ENCODE peak calls at places on chromosomes 1 and 21, in eight cellular contexts. Y is ovary; S is CD4-positive, CD25-positive, alpha-beta regulatory T cell; H is CD8-positive, alpha-beta memory T cell; J is upper lobe of right lung; X is stomach; F is tibial nerve; E is HCT116. O is an unnamed sample. For H3K4me1 and H3K27me3, the result is how much of the 10 kb centered on the place peaks cover.

GRCh38 chr1:83827731-83828130 is 171.2 kb downstream of the TTLL7 start:
- DNase-seq in Y (no peak), S (no peak), H (no peak), J (no peak), X (no peak), F (no peak), E (no peak), O (no peak)

GRCh38 chr21:34364921-34365320 is 1.1 kb downstream of the KCNE2 start:
- DNase-seq in Y (no peak), S (no peak), H (no peak), J (no peak), X (no peak), F (no peak), E (no peak), O (no peak)

GRCh38 chr1:153262462-153263157 is 3.1 kb downstream of the LORICRIN start:
- DNase-seq in Y (no peak), S (no peak), H (no peak), J (no peak), X (no peak), F (no peak), E (no peak), O (no peak)

GRCh38 chr1:2145946-2146835 is 48.4 kb downstream of the FAAP20 start:
- DNase-seq in Y (no peak), S (peak), H (peak), J (no peak), X (no peak), F (no peak), E (no peak), O (no peak)

GRCh38 chr1:246532519-246532918 is 25.4 kb upstream of the SMYD3 start:
- DNase-seq in Y (no peak), S (no peak), H (no peak), J (no peak), X (no peak), F (no peak), E (no peak), O (no peak)

GRCh38 chr1:145897969-145898368 is 11.9 kb downstream of the ITGA10 start:
- DNase-seq in Y (no peak), S (no peak), H (no peak), J (peak), X (no peak), F (no peak), E (no peak), O (no peak)

GRCh38 chr1:21628798-21629393 is 40.3 kb downstream of the RAP1GAP start:
- DNase-seq in Y (no peak), S (no peak), H (no peak), J (no peak), X (no peak), F (no peak), E (no peak), O (no peak)

GRCh38 chr1:8702121-8702520 is 115.3 kb downstream of the RERE start:
- DNase-seq in Y (no peak), S (no peak), H (no peak), J (peak), X (peak), F (no peak), E (no peak), O (peak)

GRCh38 chr1:33188572-33189275 is 6.9 kb upstream of the TRIM62 start:
- DNase-seq in Y (no peak), S (no peak), H (no peak), J (no peak), X (no peak), F (no peak), E (no peak), O (peak)

GRCh38 chr1:115041654-115042053 is 12.0 kb downstream of the TSHB start:
- DNase-seq in Y (no peak), S (no peak), H (no peak), J (no peak), X (no peak), F (no peak), E (peak), O (peak)

GRCh38 chr1:162056043-162056442 is 13.4 kb upstream of the NOS1AP start:
- DNase-seq in Y (peak), S (peak), H (peak), J (peak), X (peak), F (peak), E (peak), O (peak)

GRCh38 chr1:221292652-221293051 is 413.4 kb downstream of the HLX start:
- DNase-seq in Y (no peak), S (no peak), H (no peak), J (no peak), X (no peak), F (no peak), E (no peak), O (no peak)

GRCh38 chr1:40653851-40654537 is 11.5 kb downstream of the RIMS3 start:
- DNase-seq in Y (no peak), S (no peak), H (no peak), J (no peak), X (no peak), F (no peak), E (no peak), O (peak)

GRCh38 chr1:151399890-151400235 is 490 bp downstream of the PSMB4 start:
- DNase-seq in Y (no peak), S (no peak), H (no peak), J (no peak), X (no peak), F (no peak), E (no peak), O (peak)

GRCh38 chr1:201946224-201946908 is at the start of gene LMOD1:
- DNase-seq in Y (peak), S (no peak), H (no peak), J (peak), X (peak), F (peak), E (no peak), O (peak)

GRCh38 chr1:92444351-92444750 is 42.4 kb downstream of the GFI1 start:
- DNase-seq in Y (no peak), S (no peak), H (no peak), J (no peak), X (no peak), F (no peak), E (no peak), O (no peak)

GRCh38 chr1:110155878-110156522 is 5.7 kb downstream of the SLC6A17 start:
- DNase-seq in Y (peak), S (peak), H (no peak), J (peak), X (peak), F (peak), E (no peak), O (peak)

GRCh38 chr1:1240822-1241587 is 5.5 kb downstream of the C1QTNF12 start:
- DNase-seq in Y (no peak), S (no peak), H (no peak), J (no peak), X (peak), F (no peak), E (no peak), O (no peak)

GRCh38 chr1:37433171-37433570 is 41.2 kb upstream of the ZC3H12A start:
- DNase-seq in Y (no peak), S (no peak), H (no peak), J (no peak), X (no peak), F (no peak), E (no peak), O (no peak)

GRCh38 chr1:206923009-206923960 is 1.5 kb upstream of the FCMR start:
- DNase-seq in Y (no peak), S (peak), H (peak), J (no peak), X (no peak), F (no peak), E (no peak), O (no peak)

GRCh38 chr1:110255388-110255787 is 45.3 kb downstream of the KCNC4 start:
- DNase-seq in Y (no peak), S (no peak), H (no peak), J (no peak), X (no peak), F (no peak), E (no peak), O (peak)

GRCh38 chr1:58162952-58163550 is 383.5 kb downstream of the OMA1 start:
- DNase-seq in Y (peak), S (no peak), H (no peak), J (no peak), X (peak), F (peak), E (peak), O (peak)

GRCh38 chr1:221793439-221794078 is 51.7 kb upstream of the DUSP10 start:
- DNase-seq in Y (no peak), S (no peak), H (peak), J (no peak), X (no peak), F (no peak), E (no peak), O (no peak)

GRCh38 chr1:180053594-180054567 is 99.3 kb downstream of the CEP350 start:
- DNase-seq in Y (no peak), S (no peak), H (no peak), J (no peak), X (no peak), F (no peak), E (no peak), O (no peak)

GRCh38 chr1:246161626-246162025 is 345.5 kb downstream of the SMYD3 start:
- DNase-seq in Y (no peak), S (no peak), H (no peak), J (no peak), X (no peak), F (no peak), E (no peak), O (no peak)

GRCh38 chr21:20258542-20258941 is 739.7 kb upstream of the NCAM2 start:
- DNase-seq in Y (no peak), S (no peak), H (no peak), J (no peak), X (no peak), F (no peak), E (no peak), O (no peak)

GRCh38 chr1:231186356-231187115 is 24.7 kb downstream of the TRIM67 start:
- DNase-seq in Y (no peak), S (no peak), H (no peak), J (no peak), X (no peak), F (no peak), E (no peak), O (no peak)

GRCh38 chr21:26939532-26940181 is 27.2 kb downstream of the ADAMTS5 start:
- DNase-seq in Y (no peak), S (no peak), H (no peak), J (no peak), X (no peak), F (no peak), E (no peak), O (no peak)

GRCh38 chr1:155022136-155022926 is 11.2 kb downstream of the DCST2 start:
- DNase-seq in Y (no peak), S (no peak), H (no peak), J (no peak), X (no peak), F (no peak), E (no peak), O (no peak)

GRCh38 chr1:223718850-223719249 is 6.5 kb downstream of the CAPN2 start:
- DNase-seq in Y (no peak), S (no peak), H (no peak), J (no peak), X (no peak), F (no peak), E (no peak), O (no peak)

GRCh38 chr1:244154882-244155531 is 103.9 kb downstream of the ZBTB18 start:
- DNase-seq in Y (no peak), S (no peak), H (no peak), J (no peak), X (no peak), F (no peak), E (no peak), O (no peak)

GRCh38 chr1:110341146-110341871 is 2.1 kb downstream of the RBM15 start:
- DNase-seq in Y (peak), S (no peak), H (no peak), J (no peak), X (no peak), F (no peak), E (no peak), O (no peak)

GRCh38 chr1:166089804-166090203 is 77.0 kb downstream of the FAM78B start:
- DNase-seq in Y (no peak), S (peak), H (no peak), J (no peak), X (no peak), F (no peak), E (no peak), O (no peak)

GRCh38 chr1:9798236-9799130 is 25.3 kb downstream of the CLSTN1 start:
- DNase-seq in Y (no peak), S (no peak), H (no peak), J (peak), X (no peak), F (no peak), E (no peak), O (peak)

GRCh38 chr1:43660355-43660754 is 10.4 kb downstream of the KDM4A start:
- DNase-seq in Y (no peak), S (no peak), H (no peak), J (no peak), X (no peak), F (no peak), E (no peak), O (no peak)

GRCh38 chr1:91148641-91149069 is 126.8 kb upstream of the ZNF644 start:
- DNase-seq in Y (no peak), S (no peak), H (no peak), J (no peak), X (no peak), F (no peak), E (no peak), O (no peak)

GRCh38 chr1:109263597-109264378 is 14.4 kb downstream of the CELSR2 start:
- DNase-seq in Y (peak), S (peak), H (peak), J (peak), X (peak), F (peak), E (peak), O (peak)

GRCh38 chr1:3672231-3672970 is 20.1 kb downstream of the TP73 start:
- DNase-seq in Y (no peak), S (no peak), H (peak), J (peak), X (no peak), F (no peak), E (no peak), O (no peak)

GRCh38 chr1:3669971-3670431 is 17.7 kb downstream of the TP73 start:
- DNase-seq in Y (no peak), S (no peak), H (no peak), J (peak), X (no peak), F (no peak), E (no peak), O (no peak)

GRCh38 chr1:3672971-3673361 is 20.6 kb downstream of the TP73 start:
- DNase-seq in Y (no peak), S (no peak), H (peak), J (peak), X (no peak), F (no peak), E (no peak), O (no peak)

GRCh38 chr1:3670823-3671251 is 18.5 kb downstream of the TP73 start:
- DNase-seq in Y (no peak), S (no peak), H (peak), J (peak), X (no peak), F (no peak), E (no peak), O (no peak)

DNA sequence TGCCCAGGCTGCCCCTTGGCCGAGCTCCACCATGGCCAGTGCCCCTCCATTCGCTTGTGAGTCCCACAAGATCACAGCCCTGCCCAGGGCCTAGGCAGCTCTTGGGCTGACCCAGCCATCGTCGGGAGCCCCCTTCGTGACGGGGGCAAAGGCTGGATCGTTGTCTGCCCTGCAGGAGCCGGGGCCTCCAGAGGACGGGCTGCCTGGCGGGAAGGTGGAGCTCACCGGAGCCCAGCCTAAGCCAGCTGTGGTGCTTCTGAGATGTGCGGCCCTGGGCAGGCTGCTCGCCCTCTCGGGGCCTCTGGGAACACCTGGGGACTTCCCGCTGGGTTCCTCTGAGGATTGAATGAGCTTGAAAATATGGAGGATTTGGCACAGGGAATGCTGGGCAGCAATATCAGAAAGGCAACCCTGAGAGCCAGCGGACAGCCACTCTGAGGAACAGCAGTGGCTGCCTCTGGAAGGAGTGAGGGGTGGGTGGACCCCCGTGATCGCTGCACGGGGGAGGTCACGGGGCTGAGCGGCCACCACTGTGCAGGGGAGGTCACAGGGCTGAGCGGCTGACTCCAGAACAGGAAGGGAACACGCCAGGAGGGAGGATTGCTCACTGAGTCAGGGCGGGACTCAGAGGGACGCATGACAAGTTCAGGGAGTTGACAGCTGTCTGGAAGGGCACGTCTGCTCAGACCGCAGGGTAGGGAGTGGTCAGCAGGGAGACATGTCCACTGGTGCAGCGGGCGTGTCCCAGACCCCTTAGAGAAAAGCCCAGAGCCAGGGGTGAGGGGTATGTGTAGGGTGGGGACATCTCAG is 19.3 kb downstream of the TP73 start:
- DNase-seq in Y (no peak), S (no peak), H (peak), J (peak), X (no peak), F (no peak), E (no peak), O (no peak)
- H3K4me1 ChIP-seq in Y (under half), S (under half), H (under half), J (under half), X (under half), F (under half), E (under half), O (under half)

DNA sequence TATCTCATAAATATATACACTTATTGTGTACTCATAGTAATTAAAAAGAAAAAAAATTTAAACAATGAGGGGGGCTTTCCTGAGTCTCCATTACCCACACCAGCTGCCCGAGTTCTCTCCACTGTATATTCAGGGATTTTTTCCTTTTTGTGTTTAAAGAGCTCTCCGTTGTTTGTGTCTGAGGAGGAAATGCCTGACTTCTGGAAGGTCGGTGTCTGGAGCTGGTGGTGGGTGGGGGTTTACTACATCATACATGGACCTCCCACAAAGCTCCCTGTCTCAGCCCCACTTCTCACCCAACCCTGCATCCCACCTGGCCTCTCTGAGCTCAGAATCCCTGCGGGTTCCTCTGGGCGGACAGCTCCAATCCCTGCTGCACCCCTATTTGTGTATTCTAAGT is 64.1 kb upstream of the ETV3 start:
- DNase-seq in Y (no peak), S (no peak), H (no peak), J (no peak), X (no peak), F (no peak), E (no peak), O (no peak)
- H3K27me3 ChIP-seq in Y (under half), S (under half), H (under half), J (under half), X (under half), F (under half), E (under half), O (under half)

DNA sequence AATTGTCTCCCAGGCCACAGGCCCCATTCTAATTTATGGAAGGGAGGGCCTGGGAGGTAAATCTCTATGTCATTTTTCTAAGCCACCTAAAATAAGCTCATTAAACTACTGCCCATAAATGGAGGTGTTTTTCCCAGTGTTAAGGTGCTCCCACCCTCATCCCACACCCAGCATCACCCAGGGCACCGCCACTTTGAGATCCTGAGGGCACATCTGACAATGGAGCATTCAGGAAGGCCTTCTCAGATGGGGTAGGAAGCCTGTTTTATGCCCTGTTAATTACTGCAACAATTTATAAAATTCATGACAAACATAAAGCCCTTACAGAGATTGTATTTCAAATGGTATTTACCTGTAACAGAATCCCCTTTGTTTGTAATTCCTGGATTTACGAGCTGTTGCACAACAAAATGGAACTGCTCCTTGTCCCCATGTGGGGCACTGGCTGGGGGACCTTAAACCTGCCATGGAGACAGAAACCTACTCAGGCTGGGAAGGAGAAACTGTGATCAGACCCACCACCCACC is 319.5 kb upstream of the USP24 start:
- DNase-seq in Y (no peak), S (no peak), H (no peak), J (no peak), X (no peak), F (no peak), E (no peak), O (no peak)
- H3K4me1 ChIP-seq in Y (under half), S (under half), H (under half), J (under half), X (under half), F (under half), E (under half), O (under half)

GRCh38 chr1:46526013-46526688 is 25.3 kb downstream of the KNCN start:
- DNase-seq in Y (no peak), S (no peak), H (no peak), J (no peak), X (no peak), F (no peak), E (no peak), O (no peak)
- H3K27me3 ChIP-seq in Y (under half), S (under half), H (under half), J (under half), X (under half), F (under half), E (under half), O (half or more)

DNA sequence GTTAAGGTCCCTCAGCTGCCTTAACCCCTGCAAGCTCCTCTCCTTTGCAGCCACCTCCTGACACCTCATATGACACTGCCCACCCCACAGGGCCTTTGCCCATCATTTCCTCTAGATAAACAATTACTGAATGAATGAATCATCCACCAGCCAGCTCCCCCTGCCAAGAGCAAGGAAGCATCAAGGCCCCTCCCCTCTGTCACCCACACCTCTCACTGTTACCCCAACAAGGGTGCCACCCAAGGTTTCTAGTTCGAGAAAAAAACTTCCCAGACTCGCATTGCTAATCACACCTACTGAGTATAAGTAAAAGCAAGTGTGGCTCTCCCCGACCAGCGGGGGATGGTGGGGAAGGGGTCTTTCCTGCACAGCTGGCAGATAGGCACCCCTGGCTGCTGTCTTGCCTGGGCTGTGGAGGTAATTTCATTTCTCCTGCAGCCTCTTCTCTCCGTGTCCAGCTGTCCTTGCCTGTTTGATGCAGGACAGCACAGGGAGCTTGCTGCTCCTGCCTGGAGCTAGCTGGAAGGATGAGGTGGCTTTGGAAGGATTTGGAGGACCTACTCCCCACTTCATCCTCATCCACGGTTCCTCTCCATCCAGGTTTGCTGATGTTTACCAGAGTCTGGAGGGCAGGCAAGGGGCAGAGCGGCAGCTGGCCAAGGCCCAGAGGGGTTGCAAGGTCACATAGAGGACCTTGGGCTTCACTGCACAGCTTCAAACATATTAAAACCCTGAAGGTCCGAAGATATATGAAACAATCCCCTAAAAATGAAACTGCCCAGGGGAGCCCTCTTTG is 33.1 kb upstream of the LBR start:
- DNase-seq in Y (no peak), S (no peak), H (peak), J (no peak), X (no peak), F (no peak), E (no peak), O (no peak)
- H3K4me1 ChIP-seq in Y (under half), S (under half), H (under half), J (under half), X (under half), F (under half), E (under half), O (under half)